ENCODE peak calls at places on chromosome 22, in four cellular contexts. One of them, this sample, is unnamed.

GRCh38 chr22:35355744-35356420 is 25.0 kb upstream of the HMOX1 start:
- DNase-seq in stimulated activated naive CD8-positive, alpha-beta T cell treated with anti-CD3 and anti-CD28 coated beads, Interleukin-15, amount 100 ng/mL, for 72 hours: no peak
- DNase-seq in EL: no peak
- DNase-seq in GOT3: no peak
- DNase-seq in this sample: no peak

GRCh38 chr22:47218671-47219070 is 456.2 kb downstream of the TBC1D22A start:
- DNase-seq in GOT3: no peak
- DNase-seq in EL: no peak
- DNase-seq in stimulated activated naive CD8-positive, alpha-beta T cell treated with anti-CD3 and anti-CD28 coated beads, Interleukin-15, amount 100 ng/mL, for 72 hours: no peak
- DNase-seq in this sample: peak; percentile 24

GRCh38 chr22:24433001-24433867 is 5.8 kb downstream of the ADORA2A start:
- DNase-seq in stimulated activated naive CD8-positive, alpha-beta T cell treated with anti-CD3 and anti-CD28 coated beads, Interleukin-15, amount 100 ng/mL, for 72 hours: no peak
- DNase-seq in EL: no peak
- DNase-seq in GOT3: no peak
- DNase-seq in this sample: no peak

GRCh38 chr22:19869497-19870152 is 15.0 kb upstream of the GNB1L start:
- DNase-seq in EL: no peak
- DNase-seq in stimulated activated naive CD8-positive, alpha-beta T cell treated with anti-CD3 and anti-CD28 coated beads, Interleukin-15, amount 100 ng/mL, for 72 hours: no peak
- DNase-seq in GOT3: no peak
- DNase-seq in this sample: peak; percentile 5

GRCh38 chr22:35987487-35987886 is 41.1 kb downstream of the RBFOX2 start:
- DNase-seq in stimulated activated naive CD8-positive, alpha-beta T cell treated with anti-CD3 and anti-CD28 coated beads, Interleukin-15, amount 100 ng/mL, for 72 hours: no peak
- DNase-seq in EL: no peak
- DNase-seq in GOT3: no peak
- DNase-seq in this sample: no peak

GRCh38 chr22:19287889-19288288 is 3.6 kb downstream of the CLTCL1 start:
- DNase-seq in stimulated activated naive CD8-positive, alpha-beta T cell treated with anti-CD3 and anti-CD28 coated beads, Interleukin-15, amount 100 ng/mL, for 72 hours: no peak
- DNase-seq in EL: peak; percentile 87
- DNase-seq in GOT3: no peak
- DNase-seq in this sample: no peak

GRCh38 chr22:45996241-45997076 is 19.5 kb upstream of the WNT7B start:
- DNase-seq in stimulated activated naive CD8-positive, alpha-beta T cell treated with anti-CD3 and anti-CD28 coated beads, Interleukin-15, amount 100 ng/mL, for 72 hours: no peak
- DNase-seq in EL: peak; percentile 79
- DNase-seq in GOT3: no peak
- DNase-seq in this sample: peak; percentile 82

GRCh38 chr22:44378380-44378779 is 65.6 kb upstream of the SHISAL1 start:
- DNase-seq in stimulated activated naive CD8-positive, alpha-beta T cell treated with anti-CD3 and anti-CD28 coated beads, Interleukin-15, amount 100 ng/mL, for 72 hours: no peak
- DNase-seq in EL: no peak
- DNase-seq in GOT3: no peak
- DNase-seq in this sample: no peak

GRCh38 chr22:35192121-35192918 is 65.0 kb upstream of the HMGXB4 start:
- DNase-seq in EL: peak; percentile 66
- DNase-seq in GOT3: no peak
- DNase-seq in stimulated activated naive CD8-positive, alpha-beta T cell treated with anti-CD3 and anti-CD28 coated beads, Interleukin-15, amount 100 ng/mL, for 72 hours: no peak
- DNase-seq in this sample: no peak

GRCh38 chr22:36772451-36772850 is 3.5 kb downstream of the IFT27 start:
- DNase-seq in EL: no peak
- DNase-seq in stimulated activated naive CD8-positive, alpha-beta T cell treated with anti-CD3 and anti-CD28 coated beads, Interleukin-15, amount 100 ng/mL, for 72 hours: no peak
- DNase-seq in GOT3: no peak
- DNase-seq in this sample: no peak

GRCh38 chr22:50621491-50621880 is 6.5 kb downstream of the ARSA start:
- DNase-seq in stimulated activated naive CD8-positive, alpha-beta T cell treated with anti-CD3 and anti-CD28 coated beads, Interleukin-15, amount 100 ng/mL, for 72 hours: peak; percentile 73
- DNase-seq in GOT3: no peak
- DNase-seq in EL: no peak
- DNase-seq in this sample: no peak

GRCh38 chr22:38452373-38453064 is 2.5 kb downstream of the KCNJ4 start:
- DNase-seq in EL: peak; percentile 41
- DNase-seq in stimulated activated naive CD8-positive, alpha-beta T cell treated with anti-CD3 and anti-CD28 coated beads, Interleukin-15, amount 100 ng/mL, for 72 hours: no peak
- DNase-seq in GOT3: no peak
- DNase-seq in this sample: peak; percentile 40

GRCh38 chr22:30856699-30857098 is 111.9 kb downstream of the MORC2 start:
- DNase-seq in stimulated activated naive CD8-positive, alpha-beta T cell treated with anti-CD3 and anti-CD28 coated beads, Interleukin-15, amount 100 ng/mL, for 72 hours: no peak
- DNase-seq in EL: no peak
- DNase-seq in GOT3: no peak
- DNase-seq in this sample: peak; percentile 18

GRCh38 chr22:33838644-33839043 is 81.6 kb downstream of the LARGE1 start:
- DNase-seq in GOT3: no peak
- DNase-seq in EL: no peak
- DNase-seq in stimulated activated naive CD8-positive, alpha-beta T cell treated with anti-CD3 and anti-CD28 coated beads, Interleukin-15, amount 100 ng/mL, for 72 hours: no peak
- DNase-seq in this sample: no peak

GRCh38 chr22:30922151-30922611 is 46.4 kb downstream of the MORC2 start:
- DNase-seq in GOT3: no peak
- DNase-seq in stimulated activated naive CD8-positive, alpha-beta T cell treated with anti-CD3 and anti-CD28 coated beads, Interleukin-15, amount 100 ng/mL, for 72 hours: peak; percentile 70
- DNase-seq in EL: peak; percentile 39
- DNase-seq in this sample: no peak

GRCh38 chr22:46946383-46946965 is 184.0 kb downstream of the TBC1D22A start:
- DNase-seq in GOT3: no peak
- DNase-seq in stimulated activated naive CD8-positive, alpha-beta T cell treated with anti-CD3 and anti-CD28 coated beads, Interleukin-15, amount 100 ng/mL, for 72 hours: no peak
- DNase-seq in EL: no peak
- DNase-seq in this sample: no peak

GRCh38 chr22:49269928-49270327 is 557.7 kb downstream of the BRD1 start:
- DNase-seq in GOT3: no peak
- DNase-seq in stimulated activated naive CD8-positive, alpha-beta T cell treated with anti-CD3 and anti-CD28 coated beads, Interleukin-15, amount 100 ng/mL, for 72 hours: no peak
- DNase-seq in EL: no peak
- DNase-seq in this sample: no peak

GRCh38 chr22:27775087-27775697 is 26.4 kb downstream of the MN1 start:
- DNase-seq in EL: no peak
- DNase-seq in GOT3: no peak
- DNase-seq in stimulated activated naive CD8-positive, alpha-beta T cell treated with anti-CD3 and anti-CD28 coated beads, Interleukin-15, amount 100 ng/mL, for 72 hours: no peak
- DNase-seq in this sample: no peak

GRCh38 chr22:37739611-37740049 is 42.8 kb downstream of the TRIOBP start:
- DNase-seq in GOT3: no peak
- DNase-seq in EL: no peak
- DNase-seq in stimulated activated naive CD8-positive, alpha-beta T cell treated with anti-CD3 and anti-CD28 coated beads, Interleukin-15, amount 100 ng/mL, for 72 hours: no peak
- DNase-seq in this sample: no peak

GRCh38 chr22:37270928-37271650 is 11.2 kb upstream of the CYTH4 start:
- DNase-seq in EL: peak; percentile 39
- DNase-seq in GOT3: no peak
- DNase-seq in stimulated activated naive CD8-positive, alpha-beta T cell treated with anti-CD3 and anti-CD28 coated beads, Interleukin-15, amount 100 ng/mL, for 72 hours: no peak
- DNase-seq in this sample: no peak

GRCh38 chr22:38017272-38017920 is 33.0 kb upstream of the SOX10 start:
- DNase-seq in GOT3: no peak
- DNase-seq in EL: peak; percentile 51
- DNase-seq in stimulated activated naive CD8-positive, alpha-beta T cell treated with anti-CD3 and anti-CD28 coated beads, Interleukin-15, amount 100 ng/mL, for 72 hours: no peak
- DNase-seq in this sample: peak; percentile 80

GRCh38 chr22:19105867-19106802 is 16.1 kb downstream of the DGCR2 start:
- DNase-seq in stimulated activated naive CD8-positive, alpha-beta T cell treated with anti-CD3 and anti-CD28 coated beads, Interleukin-15, amount 100 ng/mL, for 72 hours: no peak
- DNase-seq in EL: no peak
- DNase-seq in GOT3: no peak
- DNase-seq in this sample: no peak

GRCh38 chr22:49576241-49577141 is 251.2 kb downstream of the BRD1 start:
- DNase-seq in GOT3: no peak
- DNase-seq in EL: no peak
- DNase-seq in stimulated activated naive CD8-positive, alpha-beta T cell treated with anti-CD3 and anti-CD28 coated beads, Interleukin-15, amount 100 ng/mL, for 72 hours: no peak
- DNase-seq in this sample: no peak

This sample was measured in ascending aorta.